ENCODE peak calls at places on chromosomes 6 and 20, in ten cellular contexts. J, M, Q, P, X, H, T, Y, S and F are unnamed samples.

GRCh38 chr20:47293524-47294157 is 62.9 kb downstream of the ZMYND8 start:
- DNase-seq in M (no peak), J (no peak), X (no peak), Y (peak), S (no peak), Q (no peak), H (no peak), T (no peak), P (no peak), F (no peak)

GRCh38 chr20:32354592-32355416 is 3.3 kb upstream of the ASXL1 start:
- DNase-seq in T (peak), M (no peak), Q (no peak), P (no peak), X (peak), Y (peak), S (no peak), H (no peak), J (no peak), F (no peak)

GRCh38 chr6:74182992-74183391 is 487.0 kb downstream of the CD109 start:
- DNase-seq in H (no peak), P (no peak), Y (no peak), Q (peak), T (no peak), J (no peak), X (no peak), M (no peak), S (no peak), F (no peak)

GRCh38 chr6:10146723-10147451 is 268.0 kb downstream of the TFAP2A start:
- DNase-seq in P (no peak), X (peak), Y (no peak), Q (peak), S (no peak), H (peak), T (peak), M (no peak), J (peak), F (no peak)

GRCh38 chr20:51022803-51023616 is at the start of gene KCNG1:
- DNase-seq in P (peak), H (peak), T (peak), S (peak), Y (peak), X (peak), Q (peak), M (no peak), J (peak), F (peak)

GRCh38 chr6:132130530-132131298 is 179.5 kb upstream of the CCN2 start:
- DNase-seq in M (peak), P (no peak), S (peak), J (no peak), X (peak), Y (peak), T (no peak), Q (no peak), H (no peak), F (peak)

GRCh38 chr20:53547664-53548239 is 45.9 kb downstream of the ZNF217 start:
- DNase-seq in J (peak), X (peak), P (no peak), T (peak), M (no peak), H (peak), Y (peak), Q (peak), S (no peak), F (no peak)

GRCh38 chr20:25285091-25285647 is 37.3 kb downstream of the PYGB start:
- DNase-seq in J (no peak), T (no peak), H (peak), Q (peak), M (no peak), P (peak), S (peak), Y (peak), X (no peak), F (peak)

GRCh38 chr6:129335792-129336191 is 374.2 kb downstream of the ARHGAP18 start:
- DNase-seq in Q (no peak), J (no peak), M (no peak), H (no peak), T (no peak), X (no peak), Y (no peak), S (no peak), P (no peak), F (no peak)

GRCh38 chr6:96468681-96469224 is 52.9 kb upstream of the UFL1 start:
- DNase-seq in P (no peak), H (no peak), Q (peak), X (no peak), T (no peak), S (no peak), M (no peak), J (peak), Y (no peak), F (no peak)

GRCh38 chr6:151679081-151679480 is 128.4 kb upstream of the ESR1 start:
- DNase-seq in M (no peak), S (no peak), P (no peak), T (no peak), Q (no peak), X (peak), H (no peak), J (no peak), Y (peak), F (peak)

GRCh38 chr20:61898405-61898804 is 167.3 kb downstream of the TAF4 start:
- DNase-seq in J (no peak), S (no peak), X (no peak), Q (no peak), T (no peak), H (no peak), P (no peak), Y (no peak), M (no peak), F (no peak)

GRCh38 chr6:128491643-128492206 is 28.7 kb downstream of the PTPRK start:
- DNase-seq in M (no peak), Y (no peak), S (no peak), H (no peak), X (peak), P (no peak), Q (peak), J (peak), T (no peak), F (peak)

GRCh38 chr6:106739387-106739786 is 110.0 kb downstream of the QRSL1 start:
- DNase-seq in T (peak), Y (peak), X (no peak), M (peak), S (peak), H (no peak), J (no peak), P (peak), Q (peak), F (peak)

GRCh38 chr20:4951299-4951698 is 50.0 kb downstream of the SLC23A2 start:
- DNase-seq in J (no peak), X (peak), S (peak), T (peak), P (no peak), Q (no peak), Y (peak), H (no peak), M (peak), F (no peak)

GRCh38 chr20:63124092-63124781 is 91.7 kb downstream of the YTHDF1 start:
- DNase-seq in M (no peak), Y (no peak), T (no peak), P (peak), Q (no peak), H (peak), S (peak), J (no peak), X (no peak), F (peak)

GRCh38 chr6:21909321-21909720 is 315.8 kb downstream of the SOX4 start:
- DNase-seq in Y (no peak), J (no peak), P (no peak), T (no peak), S (no peak), X (no peak), H (no peak), M (no peak), Q (no peak), F (no peak)

GRCh38 chr6:1094306-1094705 is 217.6 kb upstream of the FOXQ1 start:
- DNase-seq in H (no peak), P (no peak), T (no peak), J (no peak), S (no peak), Y (no peak), Q (no peak), X (no peak), M (no peak), F (no peak)

GRCh38 chr6:19705606-19706005 is 131.6 kb upstream of the ID4 start:
- DNase-seq in Q (no peak), Y (no peak), X (no peak), J (no peak), M (no peak), P (no peak), T (no peak), S (no peak), H (no peak), F (no peak)

GRCh38 chr20:49823152-49823847 is 10.7 kb downstream of the SLC9A8 start:
- DNase-seq in M (no peak), X (no peak), S (no peak), Y (no peak), Q (no peak), P (no peak), T (no peak), H (no peak), J (no peak), F (no peak)
- H3K27ac ChIP-seq in M (no peak), X (no peak), S (no peak), Y (peak), Q (no peak), P (no peak), T (no peak), H (no peak), J (no peak), F (peak)

GRCh38 chr6:116514103-116514502 is 2.7 kb downstream of the CALHM5 start:
- DNase-seq in Q (no peak), P (no peak), S (no peak), H (no peak), X (no peak), J (no peak), M (no peak), T (no peak), Y (no peak), F (no peak)

GRCh38 chr6:116512709-116513108 is 1.3 kb downstream of the CALHM5 start:
- DNase-seq in M (no peak), H (no peak), J (no peak), S (no peak), Q (no peak), Y (no peak), P (no peak), X (no peak), T (no peak), F (no peak)

GRCh38 chr6:116513224-116513875 is 1.9 kb downstream of the CALHM5 start:
- DNase-seq in J (no peak), Q (no peak), T (no peak), S (no peak), Y (no peak), M (no peak), H (no peak), P (no peak), X (no peak), F (no peak)

GRCh38 chr6:116512155-116512559 is 718 bp downstream of the CALHM5 start:
- DNase-seq in S (no peak), Y (no peak), Q (no peak), H (no peak), J (no peak), T (no peak), M (no peak), X (peak), P (no peak), F (no peak)

GRCh38 chr6:116511424-116512131 is at the start of gene CALHM5:
- DNase-seq in S (peak), H (no peak), Q (peak), T (peak), Y (peak), M (no peak), J (peak), X (peak), P (no peak), F (peak)
- H3K27ac ChIP-seq in S (peak), H (no peak), Q (no peak), T (peak), Y (peak), M (peak), J (no peak), X (peak), P (peak), F (peak)

GRCh38 chr20:19826179-19826914 is 68.3 kb downstream of the RIN2 start:
- DNase-seq in H (peak), X (peak), Q (no peak), T (peak), P (no peak), J (no peak), M (no peak), S (no peak), Y (no peak), F (no peak)

GRCh38 chr20:19827818-19828217 is 69.8 kb downstream of the RIN2 start:
- DNase-seq in X (no peak), J (no peak), H (no peak), Q (no peak), T (no peak), Y (no peak), M (no peak), P (no peak), S (no peak), F (no peak)

GRCh38 chr20:19830351-19830750 is 72.3 kb downstream of the RIN2 start:
- DNase-seq in M (no peak), T (no peak), S (no peak), Y (no peak), J (no peak), X (peak), H (no peak), P (no peak), Q (no peak), F (no peak)

GRCh38 chr20:19824861-19825260 is 66.8 kb downstream of the RIN2 start:
- DNase-seq in T (no peak), J (no peak), S (no peak), M (no peak), X (peak), Q (no peak), P (no peak), Y (no peak), H (no peak), F (no peak)

DNA sequence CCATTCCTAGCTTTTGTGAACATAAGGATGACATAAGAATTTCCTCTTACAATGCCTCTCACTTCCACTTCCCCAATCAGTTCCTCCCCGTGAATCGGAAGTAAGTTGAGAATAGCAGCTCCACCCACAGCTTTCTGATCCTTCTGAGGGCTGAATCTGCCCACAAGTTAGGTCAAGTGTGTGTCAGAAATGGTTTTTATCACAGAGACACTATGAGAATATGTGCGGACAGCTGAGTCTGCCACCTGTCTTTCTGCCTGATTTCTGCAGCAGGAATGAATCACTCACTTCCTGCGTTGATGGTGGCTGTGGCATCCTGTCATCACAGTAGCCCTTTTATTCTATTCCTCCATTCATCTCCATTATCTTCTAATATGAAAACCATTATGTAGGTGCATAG is 70.2 kb downstream of the RIN2 start:
- DNase-seq in Y (no peak), H (no peak), X (peak), M (no peak), S (no peak), P (no peak), T (peak), J (no peak), Q (no peak), F (no peak)
- H3K27ac ChIP-seq in Y (no peak), H (no peak), X (peak), M (no peak), S (no peak), P (no peak), T (peak), J (no peak), Q (no peak), F (no peak)

GRCh38 chr6:3571836-3572235 is 115.0 kb upstream of the SLC22A23 start:
- DNase-seq in X (no peak), Y (no peak), J (no peak), T (no peak), H (no peak), P (no peak), S (no peak), Q (no peak), M (no peak), F (no peak)
- H3K27ac ChIP-seq in X (no peak), Y (no peak), J (no peak), T (no peak), H (no peak), P (no peak), S (no peak), Q (no peak), M (peak), F (no peak)

GRCh38 chr20:34534391-34535165 is 18.4 kb downstream of the DYNLRB1 start:
- DNase-seq in Q (no peak), T (no peak), H (no peak), P (no peak), Y (no peak), X (no peak), S (no peak), J (no peak), M (no peak), F (no peak)
- H3K27ac ChIP-seq in Q (no peak), T (no peak), H (no peak), P (peak), Y (no peak), X (no peak), S (no peak), J (no peak), M (no peak), F (no peak)

DNA sequence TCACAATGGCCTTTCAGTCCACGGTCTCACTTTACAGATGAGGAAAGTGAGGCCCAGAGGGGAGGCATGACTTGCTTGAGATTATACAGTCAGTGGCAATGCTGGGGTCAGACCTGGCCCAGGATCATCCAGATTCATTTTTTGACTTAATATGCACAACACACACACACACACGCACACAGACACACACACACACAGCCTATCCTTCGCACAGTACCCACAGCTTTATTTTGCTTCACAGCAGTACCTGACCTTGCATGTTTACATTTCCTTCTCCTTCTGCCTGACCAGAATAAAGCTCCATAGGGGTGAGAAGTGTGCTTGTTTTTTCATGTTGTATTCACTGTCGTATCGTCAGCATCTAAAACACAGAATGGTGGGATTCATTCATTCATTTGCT is 79.8 kb downstream of the VEGFA start:
- DNase-seq in M (no peak), T (no peak), H (no peak), S (no peak), Y (no peak), X (peak), J (no peak), Q (no peak), P (no peak), F (no peak)
- H3K27ac ChIP-seq in M (no peak), T (no peak), H (no peak), S (no peak), Y (no peak), X (no peak), J (no peak), Q (no peak), P (no peak), F (no peak)

GRCh38 chr6:124466949-124467348 is 495.3 kb upstream of the RNF217 start:
- DNase-seq in M (no peak), T (no peak), Q (no peak), S (no peak), P (no peak), X (no peak), J (no peak), H (no peak), Y (no peak), F (no peak)

DNA sequence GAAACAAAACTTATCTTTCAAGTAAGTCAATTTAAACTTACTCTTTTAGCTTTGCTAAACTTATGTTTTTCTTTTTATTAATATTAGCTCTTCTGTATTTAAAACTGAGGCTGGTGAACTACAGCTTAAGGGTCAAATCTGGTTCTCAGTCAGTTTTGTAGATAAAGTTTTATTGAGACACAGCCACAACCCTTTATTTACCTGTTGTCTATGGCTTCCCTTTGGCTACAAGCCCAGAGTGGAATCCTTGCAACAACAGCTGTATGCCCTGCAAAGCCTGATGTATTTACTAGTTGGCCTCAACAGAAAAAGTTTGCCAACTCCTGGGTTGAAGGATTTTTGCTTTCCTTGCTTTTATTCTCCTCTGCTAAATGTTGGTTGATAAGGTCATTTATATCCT is 491.4 kb upstream of the RNF217 start:
- DNase-seq in S (no peak), Y (no peak), X (no peak), Q (no peak), T (no peak), H (no peak), P (no peak), J (no peak), M (no peak), F (no peak)
- H3K27ac ChIP-seq in S (no peak), Y (no peak), X (no peak), Q (no peak), T (no peak), H (no peak), P (no peak), J (no peak), M (no peak), F (no peak)

DNA sequence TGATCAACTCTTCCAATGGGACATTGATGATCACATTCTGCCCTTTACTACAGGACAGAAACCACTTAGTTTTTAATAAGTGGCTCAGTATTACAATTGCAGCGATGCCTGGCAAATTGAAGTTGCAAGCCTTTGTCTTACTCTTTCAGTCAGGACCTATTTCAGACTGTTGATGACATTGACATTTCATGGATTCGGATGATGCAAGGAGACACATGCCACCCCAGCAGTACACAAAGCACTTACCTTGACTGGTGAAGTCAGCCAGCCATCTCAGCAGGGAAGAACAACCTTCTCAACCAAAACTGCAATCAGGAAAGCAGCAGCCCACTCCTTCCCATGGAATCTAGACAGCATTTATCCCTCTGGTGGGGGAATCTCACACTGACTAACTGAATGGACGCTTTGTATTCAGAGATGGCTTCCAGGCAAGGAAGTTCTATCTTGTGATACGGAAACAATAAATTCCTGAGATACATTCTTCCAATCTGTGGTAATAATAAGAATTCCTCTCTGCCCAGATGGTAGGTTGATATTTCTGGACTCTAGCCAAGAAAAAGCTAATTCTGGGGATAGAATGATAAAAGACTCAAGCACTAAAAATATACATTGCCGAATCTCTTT is 24.8 kb downstream of the NFYA start:
- DNase-seq in M (no peak), T (no peak), J (no peak), Q (no peak), H (no peak), X (peak), S (no peak), P (no peak), Y (no peak), F (no peak)
- H3K27ac ChIP-seq in M (peak), T (no peak), J (no peak), Q (no peak), H (no peak), X (peak), S (peak), P (peak), Y (peak), F (no peak)